ENCODE peak calls at places on chromosomes 13 and 19, in ten cellular contexts. N, K, S, R, X, U, P, Z, D and B are unnamed samples.

GRCh38 chr19:9700229-9700981 is 25.5 kb upstream of the ZNF562 start:
- DNase-seq in K (no peak), Z (no peak), X (no peak), P (no peak), D (no peak), U (no peak), N (no peak), R (no peak), S (no peak), B (no peak)

GRCh38 chr13:110412132-110412912 is 105.2 kb downstream of the COL4A2 start:
- DNase-seq in P (peak), D (peak), S (peak), N (peak), K (peak), X (peak), U (peak), R (peak), Z (peak), B (peak)

GRCh38 chr13:34765446-34766180 is 176.5 kb upstream of the NBEA start:
- DNase-seq in N (no peak), K (no peak), U (no peak), S (no peak), P (no peak), X (no peak), Z (no peak), R (no peak), D (no peak), B (no peak)

GRCh38 chr13:23381877-23382276 is 51.6 kb downstream of the SACS start:
- DNase-seq in K (no peak), R (no peak), X (no peak), S (no peak), D (no peak), Z (no peak), P (no peak), N (no peak), U (no peak), B (no peak)

GRCh38 chr13:24280722-24281121 is 28.7 kb upstream of the C1QTNF9 start:
- DNase-seq in K (no peak), R (no peak), N (no peak), Z (no peak), U (no peak), D (peak), S (no peak), X (no peak), P (peak), B (no peak)

GRCh38 chr19:52748336-52748950 is 13.6 kb upstream of the ZNF611 start:
- DNase-seq in N (peak), K (no peak), P (no peak), S (peak), U (no peak), D (peak), Z (no peak), R (no peak), X (no peak), B (peak)

GRCh38 chr19:10289836-10290438 is at the start of gene ICAM5:
- DNase-seq in X (peak), N (no peak), P (no peak), Z (no peak), R (no peak), K (no peak), S (no peak), D (no peak), U (no peak), B (no peak)

GRCh38 chr19:16585808-16586476 is 13.7 kb upstream of the SLC35E1 start:
- DNase-seq in P (no peak), X (no peak), D (no peak), Z (no peak), N (no peak), R (no peak), K (no peak), S (no peak), U (no peak), B (no peak)

GRCh38 chr13:23806874-23807522 is 82.2 kb downstream of the MIPEP start:
- DNase-seq in S (no peak), D (no peak), N (no peak), P (no peak), K (no peak), Z (no peak), U (no peak), X (no peak), R (no peak), B (no peak)

GRCh38 chr13:21079206-21079605 is 17.8 kb upstream of the LATS2 start:
- DNase-seq in N (no peak), K (no peak), D (no peak), Z (no peak), X (no peak), U (no peak), S (no peak), R (no peak), P (no peak), B (no peak)

GRCh38 chr13:91078093-91078679 is 269.3 kb upstream of the MIR17HG start:
- DNase-seq in D (no peak), S (no peak), X (no peak), N (no peak), R (no peak), Z (no peak), P (no peak), K (no peak), U (no peak), B (no peak)

GRCh38 chr19:30742981-30743380 is 370.8 kb downstream of the ZNF536 start:
- DNase-seq in S (no peak), K (no peak), Z (no peak), U (no peak), D (peak), R (no peak), N (no peak), X (peak), P (no peak), B (no peak)

GRCh38 chr13:95676775-95677563 is at the start of gene DNAJC3:
- DNase-seq in U (peak), D (peak), R (peak), X (peak), K (peak), N (peak), S (peak), P (peak), Z (peak), B (peak)

GRCh38 chr19:51372649-51373504 is at the start of gene NKG7:
- DNase-seq in R (no peak), U (no peak), K (no peak), S (no peak), D (no peak), P (peak), X (no peak), N (no peak), Z (no peak), B (no peak)

GRCh38 chr19:10620786-10621185 is 4.6 kb upstream of the SLC44A2 start:
- DNase-seq in P (no peak), S (no peak), U (no peak), R (no peak), Z (no peak), N (no peak), X (no peak), K (no peak), D (no peak), B (no peak)

GRCh38 chr19:58396691-58397532 is 1.5 kb downstream of the RNF225 start:
- DNase-seq in P (no peak), D (no peak), K (no peak), X (no peak), Z (no peak), S (no peak), N (no peak), U (no peak), R (no peak), B (no peak)

GRCh38 chr19:42116308-42117075 is 15.8 kb downstream of the POU2F2 start:
- DNase-seq in X (no peak), P (no peak), N (no peak), K (no peak), Z (no peak), S (no peak), D (no peak), R (no peak), U (no peak), B (no peak)

GRCh38 chr19:17260842-17261325 is 3.7 kb downstream of the USHBP1 start:
- DNase-seq in R (peak), U (peak), D (peak), X (peak), P (no peak), Z (no peak), N (peak), S (peak), K (peak), B (no peak)

GRCh38 chr19:19776206-19777008 is 43.5 kb upstream of the ZNF14 start:
- DNase-seq in K (peak), X (peak), P (peak), N (peak), U (peak), R (peak), D (peak), Z (peak), S (peak), B (peak)
- TF ChIP-seq CTCF in K (no peak), X (no peak), P (no peak), N (no peak), U (no peak), R (no peak), D (no peak), Z (peak), S (no peak), B (no peak)

GRCh38 chr19:14136509-14137281 is at the start of gene ASF1B:
- DNase-seq in R (peak), D (peak), Z (peak), X (peak), U (peak), S (peak), P (peak), N (peak), K (peak), B (peak)
- TF ChIP-seq CTCF in R (peak), D (peak), Z (peak), X (peak), U (no peak), S (peak), P (peak), N (peak), K (peak), B (peak)

GRCh38 chr19:5093953-5094718 is 125.2 kb downstream of the KDM4B start:
- DNase-seq in D (no peak), Z (no peak), U (no peak), N (no peak), P (no peak), K (no peak), R (no peak), S (no peak), X (peak), B (no peak)
- TF ChIP-seq CTCF in D (no peak), Z (no peak), U (no peak), N (no peak), P (no peak), K (no peak), R (no peak), S (no peak), X (no peak), B (no peak)

DNA sequence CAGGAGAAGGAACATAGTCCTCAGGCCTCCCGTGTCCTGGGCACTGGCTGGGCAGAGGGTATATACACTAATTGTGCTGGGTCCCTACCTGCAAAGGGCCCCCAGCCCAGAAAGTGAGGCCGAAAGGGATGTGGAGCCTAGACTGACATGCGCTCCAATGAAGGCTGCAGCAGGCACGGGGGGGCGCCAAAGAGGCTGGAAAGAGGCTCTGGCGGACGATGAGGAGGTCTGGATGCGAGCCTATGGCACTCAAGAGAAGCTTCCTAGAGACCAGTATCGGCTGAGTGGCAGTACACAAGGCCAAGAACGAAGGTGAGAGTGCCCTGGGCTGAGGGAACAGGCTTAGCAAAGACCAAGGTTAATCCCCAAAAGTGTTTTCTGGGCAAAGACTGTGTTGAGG is 16.6 kb downstream of the VRK3 start:
- DNase-seq in D (no peak), R (no peak), K (peak), N (peak), S (no peak), Z (no peak), P (no peak), X (peak), U (no peak), B (no peak)
- TF ChIP-seq CTCF in D (no peak), R (no peak), K (peak), N (no peak), S (no peak), Z (no peak), P (no peak), X (no peak), U (no peak), B (no peak)